ENCODE peak calls at places on chromosomes 11 and 22, in ten cellular contexts. One of them, this sample, is unnamed.
A peak's percentile ranks its signal among the peaks of the same experiment; 100 is the strongest.

GRCh38 chr11:118572914-118573550 is 823 bp downstream of the ARCN1 start:
- DNase-seq in LHCN-M2: peak; percentile 43
- DNase-seq in bronchial epithelial cell: peak; percentile 55
- DNase-seq in pancreas: no peak
- DNase-seq in NCI-H1105 treated with DMSO at 0.1 percent for 48 hours: no peak
- DNase-seq in type B pancreatic cell: peak; percentile 51
- DNase-seq in NCI-H510A treated with DMSO at 0.1 percent for 48 hours: no peak
- DNase-seq in EL: peak; percentile 55
- DNase-seq in suprapubic skin: no peak
- DNase-seq in progenitor cell of endocrine pancreas: no peak
- DNase-seq in this sample: peak; percentile 36

GRCh38 chr11:126172596-126173038 is 38.8 kb downstream of the RPUSD4 start:
- DNase-seq in pancreas: no peak
- DNase-seq in bronchial epithelial cell: no peak
- DNase-seq in suprapubic skin: no peak
- DNase-seq in type B pancreatic cell: no peak
- DNase-seq in EL: peak; percentile 11
- DNase-seq in NCI-H1105 treated with DMSO at 0.1 percent for 48 hours: no peak
- DNase-seq in LHCN-M2: peak; percentile 73
- DNase-seq in progenitor cell of endocrine pancreas: no peak
- DNase-seq in NCI-H510A treated with DMSO at 0.1 percent for 48 hours: peak; percentile 21
- DNase-seq in this sample: no peak

GRCh38 chr11:79363861-79364378 is 76.9 kb downstream of the TENM4 start:
- DNase-seq in pancreas: no peak
- DNase-seq in progenitor cell of endocrine pancreas: no peak
- DNase-seq in NCI-H1105 treated with DMSO at 0.1 percent for 48 hours: no peak
- DNase-seq in NCI-H510A treated with DMSO at 0.1 percent for 48 hours: no peak
- DNase-seq in LHCN-M2: no peak
- DNase-seq in bronchial epithelial cell: peak; percentile 67
- DNase-seq in suprapubic skin: no peak
- DNase-seq in EL: no peak
- DNase-seq in type B pancreatic cell: no peak
- DNase-seq in this sample: no peak

GRCh38 chr11:104442320-104442719 is 278.4 kb upstream of the PDGFD start:
- DNase-seq in type B pancreatic cell: no peak
- DNase-seq in LHCN-M2: no peak
- DNase-seq in pancreas: no peak
- DNase-seq in EL: no peak
- DNase-seq in suprapubic skin: no peak
- DNase-seq in progenitor cell of endocrine pancreas: no peak
- DNase-seq in NCI-H510A treated with DMSO at 0.1 percent for 48 hours: no peak
- DNase-seq in bronchial epithelial cell: peak; percentile 82
- DNase-seq in NCI-H1105 treated with DMSO at 0.1 percent for 48 hours: no peak
- DNase-seq in this sample: no peak

GRCh38 chr11:113553235-113553634 is 78.0 kb upstream of the DRD2 start:
- DNase-seq in NCI-H510A treated with DMSO at 0.1 percent for 48 hours: no peak
- DNase-seq in progenitor cell of endocrine pancreas: no peak
- DNase-seq in LHCN-M2: peak; percentile 99
- DNase-seq in EL: peak; percentile 98
- DNase-seq in suprapubic skin: no peak
- DNase-seq in type B pancreatic cell: no peak
- DNase-seq in bronchial epithelial cell: peak; percentile 79
- DNase-seq in NCI-H1105 treated with DMSO at 0.1 percent for 48 hours: no peak
- DNase-seq in pancreas: no peak
- DNase-seq in this sample: no peak

GRCh38 chr11:46537851-46538295 is 56.0 kb downstream of the AMBRA1 start:
- DNase-seq in bronchial epithelial cell: peak; percentile 66
- DNase-seq in LHCN-M2: peak; percentile 77
- DNase-seq in suprapubic skin: no peak
- DNase-seq in pancreas: peak; percentile 63
- DNase-seq in type B pancreatic cell: no peak
- DNase-seq in NCI-H510A treated with DMSO at 0.1 percent for 48 hours: peak; percentile 22
- DNase-seq in NCI-H1105 treated with DMSO at 0.1 percent for 48 hours: peak; percentile 89
- DNase-seq in progenitor cell of endocrine pancreas: peak; percentile 45
- DNase-seq in EL: peak; percentile 75
- DNase-seq in this sample: peak; percentile 87

GRCh38 chr11:59182457-59183151 is 10.7 kb downstream of the DTX4 start:
- DNase-seq in EL: no peak
- DNase-seq in bronchial epithelial cell: peak; percentile 41
- DNase-seq in NCI-H510A treated with DMSO at 0.1 percent for 48 hours: no peak
- DNase-seq in LHCN-M2: no peak
- DNase-seq in suprapubic skin: no peak
- DNase-seq in NCI-H1105 treated with DMSO at 0.1 percent for 48 hours: no peak
- DNase-seq in progenitor cell of endocrine pancreas: no peak
- DNase-seq in pancreas: peak; percentile 26
- DNase-seq in type B pancreatic cell: no peak
- DNase-seq in this sample: no peak

GRCh38 chr11:86370922-86371614 is 3.6 kb upstream of the CCDC81 start:
- DNase-seq in type B pancreatic cell: no peak
- DNase-seq in bronchial epithelial cell: peak; percentile 97
- DNase-seq in progenitor cell of endocrine pancreas: no peak
- DNase-seq in EL: peak; percentile 70
- DNase-seq in suprapubic skin: no peak
- DNase-seq in NCI-H510A treated with DMSO at 0.1 percent for 48 hours: no peak
- DNase-seq in NCI-H1105 treated with DMSO at 0.1 percent for 48 hours: no peak
- DNase-seq in pancreas: no peak
- DNase-seq in LHCN-M2: peak; percentile 78
- DNase-seq in this sample: no peak

GRCh38 chr11:65492637-65493366 is 6.0 kb upstream of the MALAT1 start:
- DNase-seq in EL: peak; percentile 89
- DNase-seq in NCI-H1105 treated with DMSO at 0.1 percent for 48 hours: no peak
- DNase-seq in type B pancreatic cell: no peak
- DNase-seq in progenitor cell of endocrine pancreas: no peak
- DNase-seq in pancreas: peak; percentile 46
- DNase-seq in LHCN-M2: peak; percentile 88
- DNase-seq in bronchial epithelial cell: peak; percentile 89
- DNase-seq in suprapubic skin: no peak
- DNase-seq in NCI-H510A treated with DMSO at 0.1 percent for 48 hours: no peak
- DNase-seq in this sample: no peak

GRCh38 chr11:43810929-43811596 is 69.6 kb upstream of the ALKBH3 start:
- DNase-seq in progenitor cell of endocrine pancreas: no peak
- DNase-seq in bronchial epithelial cell: no peak
- DNase-seq in type B pancreatic cell: no peak
- DNase-seq in NCI-H1105 treated with DMSO at 0.1 percent for 48 hours: no peak
- DNase-seq in LHCN-M2: no peak
- DNase-seq in NCI-H510A treated with DMSO at 0.1 percent for 48 hours: no peak
- DNase-seq in EL: no peak
- DNase-seq in suprapubic skin: no peak
- DNase-seq in pancreas: no peak
- DNase-seq in this sample: no peak

GRCh38 chr22:20019661-20020532 is 1.0 kb upstream of the TANGO2 start:
- DNase-seq in EL: no peak
- DNase-seq in NCI-H510A treated with DMSO at 0.1 percent for 48 hours: no peak
- DNase-seq in suprapubic skin: no peak
- DNase-seq in progenitor cell of endocrine pancreas: no peak
- DNase-seq in LHCN-M2: no peak
- DNase-seq in pancreas: no peak
- DNase-seq in NCI-H1105 treated with DMSO at 0.1 percent for 48 hours: no peak
- DNase-seq in type B pancreatic cell: no peak
- DNase-seq in bronchial epithelial cell: no peak
- DNase-seq in this sample: no peak

GRCh38 chr22:36373258-36373579 is 14.5 kb downstream of the MYH9 start:
- DNase-seq in LHCN-M2: no peak
- DNase-seq in progenitor cell of endocrine pancreas: no peak
- DNase-seq in pancreas: no peak
- DNase-seq in type B pancreatic cell: no peak
- DNase-seq in NCI-H1105 treated with DMSO at 0.1 percent for 48 hours: no peak
- DNase-seq in bronchial epithelial cell: peak; percentile 58
- DNase-seq in suprapubic skin: no peak
- DNase-seq in EL: no peak
- DNase-seq in NCI-H510A treated with DMSO at 0.1 percent for 48 hours: peak; percentile 68
- DNase-seq in this sample: no peak

GRCh38 chr11:92329137-92329536 is 104.5 kb downstream of the FAT3 start:
- DNase-seq in type B pancreatic cell: no peak
- DNase-seq in bronchial epithelial cell: no peak
- DNase-seq in NCI-H1105 treated with DMSO at 0.1 percent for 48 hours: no peak
- DNase-seq in EL: no peak
- DNase-seq in LHCN-M2: no peak
- DNase-seq in progenitor cell of endocrine pancreas: no peak
- DNase-seq in suprapubic skin: no peak
- DNase-seq in pancreas: no peak
- DNase-seq in NCI-H510A treated with DMSO at 0.1 percent for 48 hours: peak; percentile 48
- DNase-seq in this sample: no peak

GRCh38 chr11:35303596-35304392 is 115.6 kb downstream of the SLC1A2 start:
- DNase-seq in EL: peak; percentile 56
- DNase-seq in LHCN-M2: no peak
- DNase-seq in type B pancreatic cell: no peak
- DNase-seq in suprapubic skin: peak; percentile 86
- DNase-seq in progenitor cell of endocrine pancreas: no peak
- DNase-seq in bronchial epithelial cell: peak; percentile 90
- DNase-seq in pancreas: peak; percentile 74
- DNase-seq in NCI-H1105 treated with DMSO at 0.1 percent for 48 hours: no peak
- DNase-seq in NCI-H510A treated with DMSO at 0.1 percent for 48 hours: no peak
- DNase-seq in this sample: no peak

GRCh38 chr11:60159284-60159683 is 23.6 kb downstream of the MS4A6A start:
- DNase-seq in pancreas: no peak
- DNase-seq in suprapubic skin: no peak
- DNase-seq in LHCN-M2: no peak
- DNase-seq in NCI-H1105 treated with DMSO at 0.1 percent for 48 hours: no peak
- DNase-seq in progenitor cell of endocrine pancreas: no peak
- DNase-seq in NCI-H510A treated with DMSO at 0.1 percent for 48 hours: no peak
- DNase-seq in type B pancreatic cell: no peak
- DNase-seq in bronchial epithelial cell: no peak
- DNase-seq in EL: no peak
- DNase-seq in this sample: no peak

GRCh38 chr11:32290783-32291182 is 144.6 kb downstream of the WT1 start:
- DNase-seq in NCI-H1105 treated with DMSO at 0.1 percent for 48 hours: no peak
- DNase-seq in LHCN-M2: no peak
- DNase-seq in suprapubic skin: no peak
- DNase-seq in progenitor cell of endocrine pancreas: no peak
- DNase-seq in NCI-H510A treated with DMSO at 0.1 percent for 48 hours: no peak
- DNase-seq in EL: no peak
- DNase-seq in type B pancreatic cell: no peak
- DNase-seq in pancreas: no peak
- DNase-seq in bronchial epithelial cell: no peak
- DNase-seq in this sample: no peak

GRCh38 chr11:86458294-86459001 is 83.8 kb downstream of the CCDC81 start:
- DNase-seq in type B pancreatic cell: no peak
- DNase-seq in pancreas: no peak
- DNase-seq in bronchial epithelial cell: no peak
- DNase-seq in LHCN-M2: no peak
- DNase-seq in NCI-H510A treated with DMSO at 0.1 percent for 48 hours: no peak
- DNase-seq in EL: no peak
- DNase-seq in progenitor cell of endocrine pancreas: no peak
- DNase-seq in NCI-H1105 treated with DMSO at 0.1 percent for 48 hours: no peak
- DNase-seq in suprapubic skin: no peak
- DNase-seq in this sample: no peak

GRCh38 chr22:31537019-31537535 is 40.7 kb downstream of the SFI1 start:
- DNase-seq in EL: no peak
- DNase-seq in NCI-H510A treated with DMSO at 0.1 percent for 48 hours: no peak
- DNase-seq in bronchial epithelial cell: no peak
- DNase-seq in LHCN-M2: peak; percentile 28
- DNase-seq in pancreas: no peak
- DNase-seq in NCI-H1105 treated with DMSO at 0.1 percent for 48 hours: no peak
- DNase-seq in progenitor cell of endocrine pancreas: no peak
- DNase-seq in suprapubic skin: no peak
- DNase-seq in type B pancreatic cell: no peak
- DNase-seq in this sample: no peak

GRCh38 chr11:117570701-117571100 is 226.3 kb downstream of the DSCAML1 start:
- DNase-seq in NCI-H510A treated with DMSO at 0.1 percent for 48 hours: peak; percentile 34
- DNase-seq in progenitor cell of endocrine pancreas: no peak
- DNase-seq in bronchial epithelial cell: no peak
- DNase-seq in pancreas: no peak
- DNase-seq in EL: no peak
- DNase-seq in type B pancreatic cell: no peak
- DNase-seq in LHCN-M2: no peak
- DNase-seq in NCI-H1105 treated with DMSO at 0.1 percent for 48 hours: peak; percentile 16
- DNase-seq in suprapubic skin: no peak
- DNase-seq in this sample: no peak